ENCODE peak calls at places on chromosomes 1 and 21, in four cellular contexts. E, G, S and A are unnamed samples. For H3K9me3, the result is how much of the 10 kb centered on the place peaks cover.

GRCh38 chr1:61444277-61444676 is 280.7 kb downstream of the TM2D1 start:
- DNase-seq in E (no peak), S (no peak), G (no peak), A (no peak)

GRCh38 chr1:31510853-31511789 is 65.2 kb upstream of the TINAGL1 start:
- DNase-seq in E (no peak), G (no peak), S (no peak), A (no peak)

GRCh38 chr1:236354330-236355147 is 39.5 kb upstream of the EDARADD start:
- DNase-seq in E (peak), S (no peak), G (no peak), A (no peak)

GRCh38 chr21:14308234-14308633 is 74.7 kb downstream of the HSPA13 start:
- DNase-seq in S (no peak), G (no peak), E (no peak), A (no peak)

GRCh38 chr21:14757533-14758327 is 211.6 kb upstream of the SAMSN1 start:
- DNase-seq in S (no peak), G (no peak), E (no peak), A (no peak)

GRCh38 chr1:55040953-55041494 is 1.7 kb downstream of the PCSK9 start:
- DNase-seq in G (no peak), E (no peak), S (no peak), A (no peak)

GRCh38 chr1:34929497-34929852 is at the start of gene DLGAP3:
- DNase-seq in E (no peak), S (no peak), G (peak), A (no peak)

GRCh38 chr1:82777240-82777639 is 976.5 kb downstream of the ADGRL2 start:
- DNase-seq in S (no peak), G (no peak), E (no peak), A (no peak)

GRCh38 chr1:11428789-11429188 is 50.2 kb upstream of the DISP3 start:
- DNase-seq in G (no peak), E (no peak), S (no peak), A (no peak)

GRCh38 chr1:172778461-172779455 is 119.9 kb downstream of the FASLG start:
- DNase-seq in E (no peak), G (no peak), S (no peak), A (no peak)

GRCh38 chr1:80869299-80869698 is 931.4 kb upstream of the ADGRL2 start:
- DNase-seq in S (no peak), E (no peak), G (no peak), A (no peak)

GRCh38 chr1:156160000-156160743 is 6.8 kb downstream of the SEMA4A start:
- DNase-seq in G (no peak), S (no peak), E (no peak), A (no peak)

GRCh38 chr1:5744342-5744741 is 247.9 kb downstream of the NPHP4 start:
- DNase-seq in E (no peak), S (no peak), G (no peak), A (no peak)

GRCh38 chr1:209896346-209896745 is 41.7 kb upstream of the SYT14 start:
- DNase-seq in S (no peak), G (no peak), E (peak), A (no peak)

GRCh38 chr1:208864366-208864965 is 620.3 kb upstream of the PLXNA2 start:
- DNase-seq in S (no peak), E (no peak), G (no peak), A (no peak)

GRCh38 chr1:19661721-19662228 is 2.9 kb upstream of the HTR6 start:
- DNase-seq in E (no peak), S (peak), G (no peak), A (peak)

GRCh38 chr1:228415221-228415620 is 1.4 kb downstream of the TRIM17 start:
- DNase-seq in G (no peak), S (no peak), E (no peak), A (no peak)

GRCh38 chr1:43327549-43328292 is 9.9 kb upstream of the MPL start:
- DNase-seq in S (no peak), E (no peak), G (no peak), A (no peak)

GRCh38 chr1:2023187-2023586 is 4.0 kb downstream of the GABRD start:
- DNase-seq in G (no peak), S (no peak), E (no peak), A (no peak)

DNA sequence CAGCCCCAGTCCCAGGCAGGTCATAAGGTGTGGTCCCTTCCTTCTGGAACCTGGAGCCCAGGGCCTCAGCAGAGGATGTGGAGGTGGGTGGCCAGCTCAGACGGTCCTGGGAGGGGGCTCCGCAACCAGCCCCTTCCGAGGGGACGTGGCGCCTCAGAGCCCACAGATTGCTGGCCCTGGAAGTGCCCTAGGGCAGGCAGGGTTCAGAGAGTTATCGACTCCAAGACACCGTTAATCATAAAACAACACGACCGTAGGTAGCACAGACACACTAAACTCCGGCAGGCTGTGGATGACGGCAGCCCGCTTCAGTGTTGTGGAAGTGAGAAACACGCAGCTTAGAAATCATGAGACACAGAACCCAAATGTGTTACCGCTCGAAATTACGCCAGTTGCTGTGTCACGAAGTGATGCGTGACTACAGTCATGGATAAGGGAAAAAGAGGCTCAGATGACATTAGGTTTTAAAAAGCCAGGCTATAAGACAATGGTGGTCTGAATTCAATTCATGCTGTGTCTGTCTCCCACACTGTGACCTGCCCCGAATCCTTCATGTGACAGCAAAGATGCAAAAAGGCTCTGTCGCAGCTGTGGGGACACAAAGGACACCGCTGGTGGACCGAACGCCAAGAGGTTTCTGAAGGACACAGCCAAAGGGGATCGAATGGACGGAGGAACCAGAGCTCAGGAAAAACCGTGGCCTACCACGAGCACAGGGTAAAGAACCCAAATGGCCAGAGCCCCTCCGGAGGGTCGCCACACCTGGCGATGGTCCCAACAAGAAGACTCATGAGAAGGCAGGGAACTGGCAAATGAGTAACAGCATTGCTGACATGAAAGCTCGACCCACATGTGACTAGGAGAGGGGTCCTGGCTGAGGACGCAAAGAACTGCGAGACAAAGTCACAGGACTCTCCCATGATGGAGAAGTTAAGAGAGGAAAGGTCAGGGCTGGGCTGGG is 1.7 kb upstream of the SUMO3 start:
- DNase-seq in E (no peak), G (no peak), S (no peak), A (no peak)
- H3K9me3 ChIP-seq in E (under half), G (under half), S (under half), A (under half)

GRCh38 chr1:33256701-33257387 is 552 bp downstream of the ZNF362 start:
- DNase-seq in G (peak), E (peak), S (peak), A (peak)
- H3K9me3 ChIP-seq in G (under half), E (under half), S (under half), A (under half)

GRCh38 chr1:152479792-152480595 is 30.6 kb upstream of the LCE5A start:
- DNase-seq in S (peak), E (no peak), G (peak), A (peak)
- H3K9me3 ChIP-seq in S (under half), E (under half), G (under half), A (under half)

GRCh38 chr21:39969691-39970364 is 102.6 kb downstream of the PCP4 start:
- DNase-seq in E (no peak), G (no peak), S (no peak), A (no peak)
- H3K9me3 ChIP-seq in E (under half), G (under half), S (under half), A (under half)

GRCh38 chr1:158374864-158375263 is 21.2 kb downstream of the CD1E start:
- DNase-seq in E (no peak), S (no peak), G (no peak), A (no peak)

GRCh38 chr1:158366783-158367182 is 13.1 kb downstream of the CD1E start:
- DNase-seq in S (no peak), E (no peak), G (no peak), A (no peak)

GRCh38 chr1:158371188-158371953 is 17.7 kb downstream of the CD1E start:
- DNase-seq in G (no peak), S (no peak), E (no peak), A (no peak)
- H3K9me3 ChIP-seq in G (under half), S (under half), E (under half), A (under half)

DNA sequence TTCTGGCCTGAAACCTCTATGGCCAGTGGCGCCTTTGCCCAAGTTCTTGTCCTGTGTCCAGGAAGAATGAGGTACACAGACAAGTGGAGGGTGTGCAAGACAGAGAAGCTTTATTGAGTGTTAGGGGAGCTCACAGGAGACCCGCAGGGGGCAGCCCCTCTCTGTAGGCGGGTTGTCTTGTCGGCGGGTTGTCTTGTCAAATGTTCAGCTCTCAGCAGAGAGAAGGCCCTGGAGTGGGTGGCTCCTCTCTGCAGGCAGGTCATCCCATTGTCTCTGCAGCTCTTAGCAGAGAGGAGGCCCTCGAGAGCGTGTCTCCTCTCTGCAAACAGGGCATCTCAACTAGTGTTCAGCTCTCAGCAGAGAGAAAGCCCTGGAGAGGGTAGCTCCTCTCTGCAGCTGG is 10.9 kb downstream of the COL6A2 start:
- DNase-seq in E (no peak), S (no peak), G (no peak), A (no peak)
- H3K9me3 ChIP-seq in E (under half), S (under half), G (under half), A (under half)

GRCh38 chr1:29607236-29607635 is 370.9 kb downstream of the PTPRU start:
- DNase-seq in G (no peak), E (no peak), S (no peak), A (no peak)
- H3K9me3 ChIP-seq in G (under half), E (under half), S (under half), A (under half)